ENCODE peak calls at places on chromosomes 16 and 17, in seven cellular contexts. W is heart left ventricle; C is SK-N-MC; H is activated CD4-positive, alpha-beta T cell treated with anti-CD3 and anti-CD28 coated beads for 1 hour; A is AG04450; K is NCI-H1436; M is GM23338. Q is an unnamed sample.

GRCh38 chr17:17824780-17825614 is 11.8 kb downstream of the SREBF1 start:
- DNase-seq in W (no peak), C (no peak), H (no peak), A (no peak), K (peak), M (peak), Q (no peak)

GRCh38 chr17:82563318-82563717 is 43.8 kb downstream of the FOXK2 start:
- DNase-seq in W (no peak), C (no peak), H (no peak), A (no peak), K (no peak), M (no peak), Q (no peak)

GRCh38 chr17:3968886-3969524 is 4.8 kb upstream of the ATP2A3 start:
- DNase-seq in W (no peak), C (no peak), H (no peak), A (no peak), K (no peak), M (no peak), Q (no peak)

GRCh38 chr17:7897773-7898172 is 9.2 kb downstream of the CHD3 start:
- DNase-seq in W (no peak), C (no peak), H (no peak), A (no peak), K (no peak), M (no peak), Q (no peak)

GRCh38 chr16:70267516-70267915 is 15.8 kb upstream of the EXOSC6 start:
- DNase-seq in W (no peak), C (no peak), H (no peak), A (no peak), K (peak), M (peak), Q (peak)

GRCh38 chr16:30031477-30031918 is 427 bp upstream of the TLCD3B start:
- DNase-seq in W (no peak), C (no peak), H (no peak), A (no peak), K (no peak), M (no peak), Q (no peak)

GRCh38 chr16:79612207-79612606 is 11.7 kb upstream of the MAF start:
- DNase-seq in W (no peak), C (no peak), H (no peak), A (no peak), K (no peak), M (no peak), Q (no peak)

GRCh38 chr16:80174416-80174815 is 366.4 kb upstream of the DYNLRB2 start:
- DNase-seq in W (no peak), C (no peak), H (no peak), A (peak), K (no peak), M (no peak), Q (no peak)

GRCh38 chr16:89619880-89620279 is 6.4 kb downstream of the DPEP1 start:
- DNase-seq in W (no peak), C (no peak), H (no peak), A (no peak), K (no peak), M (no peak), Q (no peak)

GRCh38 chr17:42288985-42289862 is 926 bp downstream of the STAT5A start:
- DNase-seq in W (peak), C (no peak), H (peak), A (no peak), K (no peak), M (peak), Q (no peak)

GRCh38 chr16:22424161-22424937 is 49.9 kb upstream of the CDR2 start:
- DNase-seq in W (no peak), C (no peak), H (no peak), A (no peak), K (no peak), M (no peak), Q (no peak)

GRCh38 chr17:67266496-67266895 is 21.5 kb upstream of the HELZ start:
- DNase-seq in W (no peak), C (no peak), H (no peak), A (no peak), K (no peak), M (no peak), Q (no peak)

GRCh38 chr17:40124279-40125141 is 2.7 kb downstream of the MSL1 start:
- DNase-seq in W (no peak), C (no peak), H (no peak), A (no peak), K (no peak), M (peak), Q (no peak)

GRCh38 chr17:81196505-81197408 is 26.0 kb downstream of the CEP131 start:
- DNase-seq in W (no peak), C (no peak), H (no peak), A (no peak), K (no peak), M (no peak), Q (peak)

GRCh38 chr17:76261421-76262215 is 3.5 kb upstream of the UBALD2 start:
- DNase-seq in W (no peak), C (no peak), H (no peak), A (no peak), K (peak), M (no peak), Q (peak)

GRCh38 chr17:1997146-1997586 is 28.0 kb downstream of the RTN4RL1 start:
- DNase-seq in W (no peak), C (no peak), H (no peak), A (no peak), K (no peak), M (no peak), Q (no peak)

GRCh38 chr17:28228109-28228840 is 90.7 kb upstream of the TMEM97 start:
- DNase-seq in W (no peak), C (no peak), H (no peak), A (no peak), K (no peak), M (peak), Q (no peak)

GRCh38 chr17:45430006-45430737 is 2.5 kb downstream of the ARHGAP27 start:
- DNase-seq in W (no peak), C (no peak), H (no peak), A (no peak), K (no peak), M (peak), Q (no peak)

GRCh38 chr17:66383353-66383752 is 80.9 kb downstream of the PRKCA start:
- DNase-seq in W (no peak), C (peak), H (no peak), A (peak), K (no peak), M (no peak), Q (no peak)

GRCh38 chr16:78551487-78552085 is 452.1 kb downstream of the WWOX start:
- DNase-seq in W (no peak), C (no peak), H (no peak), A (no peak), K (peak), M (peak), Q (no peak)

GRCh38 chr17:74737299-74738050 is 419 bp downstream of the RAB37 start:
- DNase-seq in W (no peak), C (no peak), H (no peak), A (no peak), K (no peak), M (peak), Q (no peak)

GRCh38 chr16:7200320-7200719 is 132.3 kb upstream of the RBFOX1 start:
- DNase-seq in W (no peak), C (no peak), H (no peak), A (no peak), K (no peak), M (no peak), Q (no peak)

GRCh38 chr16:86571197-86571915 is 4.7 kb downstream of the FOXC2 start:
- DNase-seq in W (no peak), C (no peak), H (no peak), A (no peak), K (no peak), M (no peak), Q (no peak)

GRCh38 chr16:81485824-81486554 is 41.4 kb downstream of the CMIP start:
- DNase-seq in W (no peak), C (no peak), H (no peak), A (no peak), K (no peak), M (no peak), Q (no peak)

GRCh38 chr17:9355841-9356240 is 219.8 kb downstream of the STX8 start:
- DNase-seq in W (no peak), C (no peak), H (no peak), A (no peak), K (no peak), M (no peak), Q (no peak)

GRCh38 chr17:59963738-59964454 is 644 bp downstream of the RNFT1 start:
- DNase-seq in W (peak), C (no peak), H (peak), A (peak), K (peak), M (peak), Q (peak)

GRCh38 chr16:74192281-74192680 is 104.3 kb upstream of the PSMD7 start:
- DNase-seq in W (no peak), C (no peak), H (no peak), A (no peak), K (no peak), M (no peak), Q (no peak)

GRCh38 chr17:81173761-81174160 is 7.7 kb upstream of the AATK start:
- DNase-seq in W (no peak), C (peak), H (no peak), A (no peak), K (no peak), M (no peak), Q (no peak)

GRCh38 chr16:4272114-4272954 is 489 bp downstream of the TFAP4 start:
- DNase-seq in W (peak), C (no peak), H (no peak), A (no peak), K (peak), M (peak), Q (no peak)

GRCh38 chr17:50426814-50427787 is 1.1 kb downstream of the ACSF2 start:
- DNase-seq in W (no peak), C (no peak), H (no peak), A (no peak), K (no peak), M (peak), Q (no peak)

GRCh38 chr17:9212376-9213310 is 191.3 kb downstream of the NTN1 start:
- DNase-seq in W (no peak), C (no peak), H (no peak), A (no peak), K (no peak), M (no peak), Q (no peak)

GRCh38 chr17:34146440-34147043 is 108.5 kb upstream of the CCL2 start:
- DNase-seq in W (peak), C (no peak), H (peak), A (no peak), K (peak), M (peak), Q (no peak)